ENCODE peak calls at places on chromosomes 6 and 20, in four cellular contexts. G, Q, V and C are unnamed samples.

GRCh38 chr6:28335040-28335563 is 846 bp downstream of the ZSCAN31 start:
- DNase-seq in Q (no peak), V (no peak), G (peak), C (no peak)

GRCh38 chr6:154815938-154816820 is 83.0 kb downstream of the SCAF8 start:
- DNase-seq in Q (no peak), V (no peak), G (no peak), C (no peak)

GRCh38 chr6:78942451-78942850 is 75.1 kb downstream of the IRAK1BP1 start:
- DNase-seq in G (no peak), Q (no peak), V (no peak), C (no peak)

GRCh38 chr6:83417880-83418663 is 12.8 kb downstream of the ME1 start:
- DNase-seq in Q (no peak), V (no peak), G (peak), C (peak)

GRCh38 chr20:50475879-50476292 is 34.3 kb upstream of the PTPN1 start:
- DNase-seq in V (no peak), G (peak), Q (no peak), C (no peak)

GRCh38 chr6:141618180-141618581 is 514.5 kb upstream of the GJE1 start:
- DNase-seq in G (no peak), Q (no peak), V (no peak), C (no peak)

GRCh38 chr6:117167520-117168271 is 97.7 kb upstream of the VGLL2 start:
- DNase-seq in V (no peak), G (no peak), Q (no peak), C (no peak)

GRCh38 chr6:157755752-157756411 is 67.2 kb upstream of the SNX9 start:
- DNase-seq in V (no peak), G (no peak), Q (no peak), C (no peak)

GRCh38 chr20:3614509-3614908 is 48.7 kb downstream of the GFRA4 start:
- DNase-seq in G (no peak), Q (no peak), V (no peak), C (no peak)

GRCh38 chr20:8265588-8265987 is 133.5 kb downstream of the PLCB1 start:
- DNase-seq in Q (no peak), G (no peak), V (no peak), C (no peak)

GRCh38 chr20:21082584-21082983 is 23.6 kb downstream of the LINC00237 start:
- DNase-seq in G (no peak), Q (no peak), V (no peak), C (no peak)
- TF ChIP-seq SPI1 in G (no peak), Q (no peak), V (no peak), C (no peak)

GRCh38 chr6:38502423-38502822 is 137.3 kb downstream of the BTBD9 start:
- DNase-seq in Q (no peak), V (no peak), G (no peak), C (no peak)

GRCh38 chr6:38503940-38504682 is 135.6 kb downstream of the BTBD9 start:
- DNase-seq in V (no peak), Q (no peak), G (no peak), C (no peak)

GRCh38 chr6:38501931-38502330 is 137.8 kb downstream of the BTBD9 start:
- DNase-seq in Q (no peak), V (no peak), G (no peak), C (no peak)

GRCh38 chr6:38504996-38505395 is 134.7 kb downstream of the BTBD9 start:
- DNase-seq in Q (no peak), V (no peak), G (no peak), C (no peak)

DNA sequence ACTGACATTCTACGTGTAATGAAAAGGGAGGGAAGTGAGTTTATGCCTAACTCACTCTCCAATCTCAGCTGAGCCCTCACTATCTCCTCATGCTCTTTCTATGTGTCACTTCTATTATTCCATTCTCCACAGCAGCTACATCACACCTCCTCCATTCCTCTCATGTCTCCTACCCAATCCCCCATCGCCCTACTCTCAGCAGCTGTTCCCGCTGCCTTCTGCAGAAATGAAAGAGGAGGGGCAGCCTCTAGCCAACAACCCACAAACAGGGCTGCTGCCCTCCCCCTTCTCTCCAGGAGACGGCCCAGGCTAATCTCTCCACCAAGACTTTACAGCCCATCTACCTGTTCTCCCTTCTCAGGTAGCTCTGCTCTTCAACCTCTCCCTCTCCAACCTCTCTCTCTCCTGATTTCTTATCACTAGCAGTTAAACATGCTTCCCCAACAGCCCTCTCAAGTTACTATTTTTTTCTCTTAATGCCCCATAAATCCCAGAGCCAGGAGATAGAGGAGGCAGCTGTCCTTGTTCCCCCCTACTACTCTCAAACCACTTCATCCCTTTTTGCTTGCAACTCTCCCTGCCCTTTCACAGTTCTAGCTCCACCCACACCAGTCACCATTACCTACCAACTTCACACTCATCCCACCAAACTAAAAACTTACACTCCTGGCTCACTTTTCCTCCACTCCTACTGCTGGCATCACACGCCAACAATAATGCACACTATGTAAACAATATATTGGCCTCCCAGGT is 136.5 kb downstream of the BTBD9 start:
- DNase-seq in Q (no peak), G (no peak), V (no peak), C (no peak)
- TF ChIP-seq SPI1 in Q (no peak), G (no peak), V (no peak), C (no peak)

GRCh38 chr6:167122041-167122826 is 662 bp upstream of the CCR6 start:
- DNase-seq in V (no peak), Q (no peak), G (no peak), C (no peak)

GRCh38 chr6:167118839-167119238 is 4.1 kb upstream of the CCR6 start:
- DNase-seq in G (no peak), Q (no peak), V (no peak), C (no peak)

GRCh38 chr6:167119680-167120556 is 3.0 kb upstream of the CCR6 start:
- DNase-seq in V (no peak), G (peak), Q (no peak), C (no peak)

GRCh38 chr6:167121471-167121870 is 1.4 kb upstream of the CCR6 start:
- DNase-seq in Q (no peak), V (no peak), G (no peak), C (no peak)

GRCh38 chr6:167120557-167121030 is 2.3 kb upstream of the CCR6 start:
- DNase-seq in Q (no peak), V (no peak), G (no peak), C (no peak)
- TF ChIP-seq SPI1 in Q (no peak), V (no peak), G (no peak), C (no peak)

GRCh38 chr20:63977392-63978276 is 1.8 kb downstream of the SAMD10 start:
- DNase-seq in Q (no peak), G (peak), V (no peak), C (peak)
- TF ChIP-seq SPI1 in Q (no peak), G (no peak), V (no peak), C (no peak)